ENCODE peak calls at places on chromosomes 6 and 20, in nine cellular contexts. E is activated naive CD8-positive, alpha-beta T cell treated with anti-CD3 and anti-CD28 coated beads for 36 hours; N is left kidney; O is cardiac muscle cell; Q is osteocyte; T is NCI-H2171 treated with DMSO at 0.1 percent for 48 hours; B is GM19239; C is fibroblast of the conjunctiva; H is GM06990. W is an unnamed sample.

GRCh38 chr6:149852180-149852579 is 12.0 kb downstream of the LRP11 start:
- DNase-seq in E (no peak), N (no peak), O (peak), Q (no peak), T (no peak), B (no peak), C (no peak), H (no peak), W (peak)

GRCh38 chr6:35911871-35912653 is 8.8 kb downstream of the SRPK1 start:
- DNase-seq in E (no peak), N (no peak), O (peak), Q (no peak), T (no peak), B (no peak), C (no peak), H (no peak), W (no peak)

GRCh38 chr20:1005452-1006027 is 3.4 kb upstream of the RSPO4 start:
- DNase-seq in E (peak), N (peak), O (peak), Q (no peak), T (peak), B (peak), C (no peak), H (no peak), W (peak)

GRCh38 chr6:53119772-53120409 is 28.8 kb downstream of the GCM1 start:
- DNase-seq in E (no peak), N (no peak), O (peak), Q (no peak), T (no peak), B (no peak), C (peak), H (no peak), W (peak)

GRCh38 chr20:41408986-41409385 is 42.4 kb upstream of the EMILIN3 start:
- DNase-seq in E (no peak), N (peak), O (no peak), Q (no peak), T (no peak), B (no peak), C (no peak), H (no peak), W (no peak)

GRCh38 chr20:34703061-34703572 is 1.0 kb upstream of the TP53INP2 start:
- DNase-seq in E (no peak), N (peak), O (no peak), Q (no peak), T (no peak), B (no peak), C (no peak), H (no peak), W (no peak)

GRCh38 chr6:126534418-126534817 is 194.5 kb downstream of the CENPW start:
- DNase-seq in E (no peak), N (no peak), O (no peak), Q (no peak), T (no peak), B (no peak), C (no peak), H (no peak), W (no peak)

GRCh38 chr6:10382728-10383127 is 32.1 kb downstream of the TFAP2A start:
- DNase-seq in E (no peak), N (peak), O (no peak), Q (no peak), T (no peak), B (no peak), C (no peak), H (no peak), W (no peak)

GRCh38 chr6:10837009-10837691 is 1.2 kb downstream of the MAK start:
- DNase-seq in E (no peak), N (peak), O (peak), Q (no peak), T (no peak), B (no peak), C (no peak), H (no peak), W (no peak)

GRCh38 chr20:49893242-49894072 is 21.9 kb downstream of the SPATA2 start:
- DNase-seq in E (no peak), N (no peak), O (peak), Q (no peak), T (no peak), B (no peak), C (no peak), H (no peak), W (no peak)

GRCh38 chr6:100267721-100268123 is 197.0 kb downstream of the SIM1 start:
- DNase-seq in E (no peak), N (no peak), O (no peak), Q (no peak), T (no peak), B (no peak), C (no peak), H (no peak), W (peak)

GRCh38 chr6:108080010-108080780 is 5.7 kb upstream of the OSTM1 start:
- DNase-seq in E (no peak), N (no peak), O (peak), Q (peak), T (no peak), B (no peak), C (peak), H (no peak), W (peak)

GRCh38 chr20:21397341-21398108 is at the start of gene NKX2-4:
- DNase-seq in E (peak), N (peak), O (no peak), Q (no peak), T (peak), B (no peak), C (no peak), H (no peak), W (no peak)

GRCh38 chr6:150747155-150747554 is 118.3 kb upstream of the MTHFD1L start:
- DNase-seq in E (no peak), N (no peak), O (no peak), Q (no peak), T (no peak), B (no peak), C (no peak), H (no peak), W (no peak)

GRCh38 chr20:33871362-33871761 is 60.2 kb downstream of the CHMP4B start:
- DNase-seq in E (no peak), N (no peak), O (peak), Q (no peak), T (no peak), B (no peak), C (no peak), H (no peak), W (no peak)

GRCh38 chr6:47464052-47464451 is 13.5 kb upstream of the CD2AP start:
- DNase-seq in E (no peak), N (no peak), O (no peak), Q (no peak), T (no peak), B (no peak), C (no peak), H (no peak), W (no peak)

GRCh38 chr6:11179978-11180303 is 52.5 kb downstream of the NEDD9 start:
- DNase-seq in E (no peak), N (no peak), O (no peak), Q (no peak), T (no peak), B (no peak), C (no peak), H (no peak), W (no peak)

GRCh38 chr6:99026135-99026534 is 78.4 kb upstream of the FBXL4 start:
- DNase-seq in E (no peak), N (no peak), O (no peak), Q (no peak), T (no peak), B (no peak), C (no peak), H (no peak), W (no peak)

GRCh38 chr6:42818878-42819277 is 37.0 kb downstream of the BICRAL start:
- DNase-seq in E (no peak), N (no peak), O (no peak), Q (no peak), T (no peak), B (no peak), C (no peak), H (no peak), W (no peak)

GRCh38 chr20:12289476-12289875 is 371.8 kb downstream of the BTBD3 start:
- DNase-seq in E (no peak), N (no peak), O (no peak), Q (no peak), T (no peak), B (no peak), C (no peak), H (no peak), W (no peak)

GRCh38 chr6:29953706-29954105 is 11.4 kb downstream of the HLA-A start:
- DNase-seq in E (no peak), N (no peak), O (peak), Q (no peak), T (no peak), B (no peak), C (no peak), H (no peak), W (no peak)

GRCh38 chr6:69867075-69867911 is 937 bp downstream of the COL19A1 start:
- DNase-seq in E (peak), N (peak), O (peak), Q (peak), T (peak), B (no peak), C (no peak), H (peak), W (no peak)

GRCh38 chr6:117072134-117072533 is 193.2 kb upstream of the VGLL2 start:
- DNase-seq in E (no peak), N (no peak), O (no peak), Q (no peak), T (peak), B (no peak), C (no peak), H (no peak), W (peak)

GRCh38 chr6:109874086-109874485 is 104.0 kb upstream of the GPR6 start:
- DNase-seq in E (no peak), N (no peak), O (no peak), Q (no peak), T (no peak), B (no peak), C (no peak), H (no peak), W (no peak)

GRCh38 chr20:63394069-63394468 is 32.9 kb upstream of the CHRNA4 start:
- DNase-seq in E (no peak), N (peak), O (peak), Q (no peak), T (peak), B (no peak), C (no peak), H (no peak), W (peak)

GRCh38 chr6:118705799-118706481 is 54.5 kb upstream of the CEP85L start:
- DNase-seq in E (peak), N (peak), O (peak), Q (no peak), T (no peak), B (no peak), C (no peak), H (peak), W (peak)